ENCODE peak calls at places on chromosomes 4 and X, in six cellular contexts. One of them, this sample, is unnamed.
A peak's percentile ranks its signal among the peaks of the same experiment; 100 is the strongest.

GRCh38 chr4:40262861-40263260 is 66.0 kb downstream of the RHOH start:
- DNase-seq in colonic mucosa: no peak
- DNase-seq in mammary epithelial cell: no peak
- DNase-seq in heart right ventricle: no peak
- DNase-seq in body of pancreas: no peak
- DNase-seq in tibial artery: no peak
- DNase-seq in this sample: no peak

GRCh38 chr4:88027611-88028608 is 20.5 kb downstream of the PKD2 start:
- DNase-seq in tibial artery: no peak
- DNase-seq in heart right ventricle: no peak
- DNase-seq in colonic mucosa: no peak
- DNase-seq in body of pancreas: no peak
- DNase-seq in mammary epithelial cell: peak; percentile 95
- DNase-seq in this sample: no peak

GRCh38 chr4:119032921-119033685 is 102.5 kb upstream of the MYOZ2 start:
- DNase-seq in heart right ventricle: no peak
- DNase-seq in tibial artery: no peak
- DNase-seq in colonic mucosa: no peak
- DNase-seq in mammary epithelial cell: no peak
- DNase-seq in body of pancreas: no peak
- DNase-seq in this sample: no peak

GRCh38 chrX:118756111-118756510 is 28.7 kb downstream of the IL13RA1 start:
- DNase-seq in body of pancreas: no peak
- DNase-seq in heart right ventricle: no peak
- DNase-seq in tibial artery: no peak
- DNase-seq in mammary epithelial cell: peak; percentile 61
- DNase-seq in colonic mucosa: no peak
- DNase-seq in this sample: no peak

GRCh38 chrX:1679238-1679637 is 64.4 kb downstream of the ASMT start:
- DNase-seq in tibial artery: no peak
- DNase-seq in mammary epithelial cell: peak; percentile 48
- DNase-seq in body of pancreas: no peak
- DNase-seq in colonic mucosa: no peak
- DNase-seq in heart right ventricle: no peak
- DNase-seq in this sample: no peak

GRCh38 chr4:173417833-173418232 is 18.9 kb upstream of the SCRG1 start:
- DNase-seq in heart right ventricle: no peak
- DNase-seq in mammary epithelial cell: no peak
- DNase-seq in colonic mucosa: no peak
- DNase-seq in body of pancreas: no peak
- DNase-seq in tibial artery: no peak
- DNase-seq in this sample: no peak

GRCh38 chrX:132909643-132910042 is 48.8 kb downstream of the HS6ST2 start:
- DNase-seq in colonic mucosa: no peak
- DNase-seq in body of pancreas: no peak
- DNase-seq in mammary epithelial cell: peak; percentile 55
- DNase-seq in heart right ventricle: no peak
- DNase-seq in tibial artery: no peak
- DNase-seq in this sample: no peak

GRCh38 chr4:158384407-158384806 is 137.3 kb upstream of the RXFP1 start:
- DNase-seq in mammary epithelial cell: no peak
- DNase-seq in colonic mucosa: no peak
- DNase-seq in tibial artery: no peak
- DNase-seq in body of pancreas: no peak
- DNase-seq in heart right ventricle: no peak
- DNase-seq in this sample: no peak

GRCh38 chr4:151518359-151518758 is 109.4 kb downstream of the FHIP1A start:
- DNase-seq in mammary epithelial cell: no peak
- DNase-seq in body of pancreas: no peak
- DNase-seq in heart right ventricle: no peak
- DNase-seq in colonic mucosa: no peak
- DNase-seq in tibial artery: no peak
- DNase-seq in this sample: no peak

GRCh38 chr4:163505374-163505773 is 10.9 kb downstream of the TMA16 start:
- DNase-seq in tibial artery: no peak
- DNase-seq in body of pancreas: no peak
- DNase-seq in colonic mucosa: no peak
- DNase-seq in mammary epithelial cell: no peak
- DNase-seq in heart right ventricle: no peak
- DNase-seq in this sample: no peak

GRCh38 chr4:165814256-165815010 is 58.6 kb upstream of the TLL1 start:
- DNase-seq in body of pancreas: no peak
- DNase-seq in tibial artery: no peak
- DNase-seq in mammary epithelial cell: peak; percentile 69
- DNase-seq in colonic mucosa: no peak
- DNase-seq in heart right ventricle: no peak
- DNase-seq in this sample: no peak

GRCh38 chrX:149472620-149473019 is 32.5 kb downstream of the IDS start:
- DNase-seq in colonic mucosa: no peak
- DNase-seq in body of pancreas: no peak
- DNase-seq in mammary epithelial cell: peak; percentile 46
- DNase-seq in heart right ventricle: no peak
- DNase-seq in tibial artery: no peak
- DNase-seq in this sample: no peak

GRCh38 chrX:42708222-42708621 is 69.7 kb downstream of the PPP1R2C start:
- DNase-seq in mammary epithelial cell: no peak
- DNase-seq in tibial artery: no peak
- DNase-seq in body of pancreas: no peak
- DNase-seq in colonic mucosa: no peak
- DNase-seq in heart right ventricle: no peak
- DNase-seq in this sample: no peak

GRCh38 chr4:76526585-76526990 is 91.6 kb downstream of the SHROOM3 start:
- DNase-seq in mammary epithelial cell: peak; percentile 76
- DNase-seq in heart right ventricle: no peak
- DNase-seq in body of pancreas: peak; percentile 44
- DNase-seq in tibial artery: no peak
- DNase-seq in colonic mucosa: peak; percentile 44
- DNase-seq in this sample: no peak

GRCh38 chr4:167150587-167150986 is 83.7 kb downstream of the SPOCK3 start:
- DNase-seq in tibial artery: no peak
- DNase-seq in body of pancreas: no peak
- DNase-seq in mammary epithelial cell: no peak
- DNase-seq in heart right ventricle: no peak
- DNase-seq in colonic mucosa: no peak
- DNase-seq in this sample: no peak

GRCh38 chrX:129360175-129360574 is 163.1 kb downstream of the SMARCA1 start:
- DNase-seq in tibial artery: peak; percentile 19
- DNase-seq in colonic mucosa: peak; percentile 45
- DNase-seq in heart right ventricle: peak; percentile 4
- DNase-seq in body of pancreas: peak; percentile 18
- DNase-seq in mammary epithelial cell: peak; percentile 34
- DNase-seq in this sample: no peak

GRCh38 chrX:17495052-17495451 is 120.1 kb downstream of the NHS start:
- DNase-seq in heart right ventricle: no peak
- DNase-seq in body of pancreas: no peak
- DNase-seq in colonic mucosa: no peak
- DNase-seq in mammary epithelial cell: no peak
- DNase-seq in tibial artery: no peak
- DNase-seq in this sample: no peak

GRCh38 chrX:38669425-38669824 is 108.1 kb downstream of the TSPAN7 start:
- DNase-seq in mammary epithelial cell: no peak
- DNase-seq in heart right ventricle: no peak
- DNase-seq in tibial artery: no peak
- DNase-seq in body of pancreas: no peak
- DNase-seq in colonic mucosa: no peak
- DNase-seq in this sample: no peak

GRCh38 chrX:100720301-100720700 is 11.6 kb downstream of the SYTL4 start:
- DNase-seq in mammary epithelial cell: no peak
- DNase-seq in colonic mucosa: no peak
- DNase-seq in tibial artery: no peak
- DNase-seq in body of pancreas: no peak
- DNase-seq in heart right ventricle: no peak
- DNase-seq in this sample: no peak

GRCh38 chr4:108477527-108478108 is 142.8 kb upstream of the RPL34 start:
- DNase-seq in body of pancreas: no peak
- DNase-seq in colonic mucosa: no peak
- DNase-seq in tibial artery: no peak
- DNase-seq in mammary epithelial cell: no peak
- DNase-seq in heart right ventricle: no peak
- DNase-seq in this sample: no peak

GRCh38 chr4:165861378-165861777 is 11.7 kb upstream of the TLL1 start:
- DNase-seq in heart right ventricle: no peak
- DNase-seq in mammary epithelial cell: no peak
- DNase-seq in body of pancreas: no peak
- DNase-seq in tibial artery: no peak
- DNase-seq in colonic mucosa: no peak
- DNase-seq in this sample: no peak

GRCh38 chr4:8533274-8533865 is 46.8 kb upstream of the GPR78 start:
- DNase-seq in tibial artery: no peak
- DNase-seq in colonic mucosa: no peak
- DNase-seq in heart right ventricle: no peak
- DNase-seq in mammary epithelial cell: no peak
- DNase-seq in body of pancreas: no peak
- DNase-seq in this sample: no peak

DNA sequence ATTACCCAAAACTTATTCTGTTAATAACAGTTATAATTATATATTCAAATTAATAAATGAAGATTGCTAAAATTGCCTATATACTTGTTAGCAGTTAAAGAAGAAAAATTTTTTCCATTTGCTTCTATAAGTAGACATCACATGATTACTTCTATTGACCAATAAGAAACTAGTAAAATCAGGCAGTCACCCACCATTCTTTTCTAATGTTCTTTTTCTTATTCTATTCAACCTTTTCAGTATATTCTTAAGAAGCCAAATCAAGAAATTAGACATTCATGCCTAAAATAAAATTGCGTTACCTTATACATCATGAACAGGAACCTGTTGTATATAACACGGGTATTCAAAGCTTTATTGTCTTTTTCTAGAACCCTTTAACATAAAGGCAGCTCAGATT is 568.0 kb upstream of the DIPK2B start:
- DNase-seq in colonic mucosa: no peak
- DNase-seq in mammary epithelial cell: no peak
- DNase-seq in body of pancreas: no peak
- DNase-seq in heart right ventricle: no peak
- DNase-seq in tibial artery: no peak
- DNase-seq in this sample: no peak
- H3K4me3 ChIP-seq in colonic mucosa: peak overlapping the region; percentile 22
- H3K4me3 ChIP-seq in mammary epithelial cell: peak overlapping the region; percentile 91
- H3K4me3 ChIP-seq in body of pancreas: no peak overlapping the region
- H3K4me3 ChIP-seq in heart right ventricle: peak overlapping the region; percentile 46
- H3K4me3 ChIP-seq in tibial artery: peak overlapping the region; percentile 53
- H3K4me3 ChIP-seq in this sample: peak overlapping the region; percentile 57

GRCh38 chr4:1196421-1197183 is 24.2 kb upstream of the SPON2 start:
- DNase-seq in colonic mucosa: no peak
- DNase-seq in mammary epithelial cell: no peak
- DNase-seq in body of pancreas: peak; percentile 9
- DNase-seq in tibial artery: no peak
- DNase-seq in heart right ventricle: no peak
- DNase-seq in this sample: no peak

GRCh38 chr4:1199556-1200331 is 27.4 kb upstream of the SPON2 start:
- DNase-seq in heart right ventricle: peak; percentile 3
- DNase-seq in colonic mucosa: peak; percentile 19
- DNase-seq in body of pancreas: peak; percentile 9
- DNase-seq in mammary epithelial cell: no peak
- DNase-seq in tibial artery: no peak
- DNase-seq in this sample: no peak

GRCh38 chr4:1200425-1201035 is 28.1 kb upstream of the SPON2 start:
- DNase-seq in colonic mucosa: peak; percentile 55
- DNase-seq in heart right ventricle: peak; percentile 38
- DNase-seq in body of pancreas: peak; percentile 18
- DNase-seq in tibial artery: peak; percentile 18
- DNase-seq in mammary epithelial cell: no peak
- DNase-seq in this sample: peak; percentile 58

GRCh38 chr4:1195894-1196401 is 23.6 kb upstream of the SPON2 start:
- DNase-seq in heart right ventricle: no peak
- DNase-seq in body of pancreas: no peak
- DNase-seq in mammary epithelial cell: no peak
- DNase-seq in tibial artery: no peak
- DNase-seq in colonic mucosa: peak; percentile 18
- DNase-seq in this sample: no peak

DNA sequence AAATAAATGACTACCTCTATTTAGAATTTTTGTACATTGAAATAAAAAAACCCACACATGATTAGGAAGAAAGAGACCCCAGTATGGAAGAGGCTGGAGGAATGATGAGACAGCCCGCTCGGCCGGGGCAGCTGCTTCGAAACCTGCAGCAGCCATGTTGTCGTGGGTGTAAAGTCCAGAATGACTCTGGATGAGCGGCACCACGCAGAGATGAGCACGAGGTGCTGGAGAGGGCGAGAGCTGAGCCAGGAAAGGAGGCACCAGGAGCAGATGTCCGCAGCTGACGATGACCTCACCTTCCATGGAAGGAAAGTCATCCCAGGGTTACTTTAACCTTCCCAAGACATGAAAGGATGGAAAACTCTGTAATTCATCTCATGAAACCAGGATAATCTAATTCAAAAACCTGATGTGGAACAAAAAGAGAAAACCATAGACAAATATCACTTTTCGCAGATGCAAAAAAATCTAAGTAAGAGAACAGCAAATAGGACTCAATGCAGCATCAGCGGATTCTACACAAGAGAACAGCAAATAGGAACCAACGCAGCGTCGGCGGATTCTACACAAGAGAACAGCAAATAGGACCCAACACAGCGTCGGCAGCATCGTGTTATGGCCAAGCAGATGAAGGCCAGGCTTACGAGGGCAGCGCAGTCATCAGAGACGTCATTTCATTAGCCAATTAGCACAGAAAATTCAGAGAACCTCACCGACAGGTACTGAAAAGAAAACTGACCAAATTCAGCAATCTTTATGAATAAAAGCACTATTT is 25.9 kb upstream of the SPON2 start:
- DNase-seq in tibial artery: no peak
- DNase-seq in heart right ventricle: peak; percentile 13
- DNase-seq in mammary epithelial cell: no peak
- DNase-seq in body of pancreas: peak; percentile 3
- DNase-seq in colonic mucosa: peak; percentile 22
- DNase-seq in this sample: no peak
- H3K4me1 ChIP-seq in tibial artery: peaks cover 32% of the 10 kb centered on the region
- H3K4me1 ChIP-seq in heart right ventricle: peaks cover 38% of the 10 kb centered on the region
- H3K4me1 ChIP-seq in mammary epithelial cell: peaks cover 10% of the 10 kb centered on the region
- H3K4me1 ChIP-seq in body of pancreas: peaks cover 10% of the 10 kb centered on the region
- H3K4me1 ChIP-seq in colonic mucosa: no peaks in the 10 kb centered on the region
- H3K4me1 ChIP-seq in this sample: peaks cover 49% of the 10 kb centered on the region

GRCh38 chr4:24980064-24980690 is 50.6 kb downstream of the LGI2 start:
- DNase-seq in colonic mucosa: peak; percentile 61
- DNase-seq in tibial artery: peak; percentile 56
- DNase-seq in body of pancreas: peak; percentile 63
- DNase-seq in heart right ventricle: peak; percentile 78
- DNase-seq in mammary epithelial cell: peak; percentile 49
- DNase-seq in this sample: no peak
- H3K4me3 ChIP-seq in colonic mucosa: no peak overlapping the region
- H3K4me3 ChIP-seq in tibial artery: peak overlapping the region; percentile 9
- H3K4me3 ChIP-seq in body of pancreas: no peak overlapping the region
- H3K4me3 ChIP-seq in heart right ventricle: peak overlapping the region; percentile 40
- H3K4me3 ChIP-seq in mammary epithelial cell: no peak overlapping the region
- H3K4me3 ChIP-seq in this sample: peak overlapping the region; percentile 9

DNA sequence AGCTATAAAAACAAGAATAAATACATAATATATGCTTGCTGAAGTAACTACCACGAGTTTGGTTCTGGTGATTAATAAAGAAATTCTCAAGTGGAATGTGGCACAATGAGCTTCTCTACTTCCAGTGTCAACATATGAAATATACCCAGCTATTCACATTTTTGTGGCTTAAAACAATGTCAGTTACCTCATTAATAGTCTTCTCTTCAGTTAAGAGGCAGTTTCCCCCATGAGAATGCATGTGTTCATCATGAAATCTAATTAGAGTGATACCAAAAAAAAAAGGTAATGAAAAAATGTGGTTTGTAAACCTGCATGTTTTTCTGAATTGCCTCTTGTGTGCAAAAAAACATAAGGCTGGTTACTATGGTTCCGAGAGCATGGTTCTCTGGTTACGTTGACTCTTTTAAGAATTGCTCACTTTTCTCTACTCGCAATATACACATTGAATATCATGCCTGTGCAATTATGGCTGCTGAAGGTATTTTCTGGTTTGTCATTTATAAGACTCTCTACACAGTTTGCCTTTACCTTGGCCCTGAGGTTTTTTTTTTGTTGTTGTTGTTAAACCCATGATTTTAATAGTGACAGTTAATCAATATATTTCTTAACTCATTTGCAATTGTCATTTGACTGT is 108.2 kb downstream of the PCDH7 start:
- DNase-seq in heart right ventricle: no peak
- DNase-seq in mammary epithelial cell: peak; percentile 67
- DNase-seq in body of pancreas: no peak
- DNase-seq in tibial artery: no peak
- DNase-seq in colonic mucosa: no peak
- DNase-seq in this sample: no peak
- H3K4me1 ChIP-seq in heart right ventricle: peaks cover 8% of the 10 kb centered on the region
- H3K4me1 ChIP-seq in mammary epithelial cell: no peaks in the 10 kb centered on the region
- H3K4me1 ChIP-seq in body of pancreas: no peaks in the 10 kb centered on the region
- H3K4me1 ChIP-seq in tibial artery: peaks cover 55% of the 10 kb centered on the region
- H3K4me1 ChIP-seq in colonic mucosa: no peaks in the 10 kb centered on the region
- H3K4me1 ChIP-seq in this sample: no peaks in the 10 kb centered on the region

This sample was measured in lower lobe of right lung.